ENCODE peak calls at places on chromosomes 12 and 14, in six cellular contexts. S, F, Z, I, P and B are unnamed samples.

GRCh38 chr12:92623386-92623785 is 79.4 kb upstream of the PLEKHG7 start:
- DNase-seq in S (no peak), F (no peak), Z (no peak), I (peak; percentile 23), P (no peak), B (no peak)

GRCh38 chr14:57362356-57362755 is 28.0 kb upstream of the NAA30 start:
- DNase-seq in S (no peak), F (no peak), Z (no peak), I (no peak), P (no peak), B (peak; percentile 34)

GRCh38 chr12:52262286-52262685 is 12.2 kb upstream of the KRT86 start:
- DNase-seq in S (no peak), F (no peak), Z (no peak), I (no peak), P (no peak), B (no peak)

GRCh38 chr14:90381999-90382451 is 14.8 kb upstream of the CALM1 start:
- DNase-seq in S (no peak), F (peak; percentile 46), Z (no peak), I (no peak), P (peak; percentile 47), B (peak; percentile 26)

GRCh38 chr14:80585506-80585835 is 356.1 kb downstream of the CEP128 start:
- DNase-seq in S (no peak), F (no peak), Z (no peak), I (peak; percentile 41), P (no peak), B (peak; percentile 37)

GRCh38 chr12:100128509-100128908 is 14.2 kb downstream of the BLTP3B start:
- DNase-seq in S (peak; percentile 36), F (peak; percentile 25), Z (no peak), I (peak; percentile 65), P (no peak), B (peak; percentile 73)

GRCh38 chr12:19074700-19075099 is 54.8 kb upstream of the PLEKHA5 start:
- DNase-seq in S (no peak), F (no peak), Z (no peak), I (peak; percentile 41), P (no peak), B (no peak)

GRCh38 chr14:64220056-64220455 is 74.1 kb downstream of the ESR2 start:
- DNase-seq in S (no peak), F (no peak), Z (no peak), I (no peak), P (no peak), B (no peak)

GRCh38 chr12:54372113-54372806 is 8.0 kb upstream of the GPR84 start:
- DNase-seq in S (no peak), F (no peak), Z (no peak), I (no peak), P (no peak), B (peak; percentile 11)

GRCh38 chr12:75488553-75488952 is 8.0 kb downstream of the GLIPR1 start:
- DNase-seq in S (no peak), F (no peak), Z (no peak), I (peak; percentile 75), P (no peak), B (peak; percentile 54)

GRCh38 chr14:102225936-102226335 is 79.0 kb downstream of the MOK start:
- DNase-seq in S (no peak), F (no peak), Z (no peak), I (no peak), P (no peak), B (no peak)

GRCh38 chr12:67469666-67470065 is 178.9 kb upstream of the DYRK2 start:
- DNase-seq in S (no peak), F (no peak), Z (no peak), I (no peak), P (no peak), B (no peak)

GRCh38 chr14:32083789-32084188 is 6.7 kb downstream of the ARHGAP5 start:
- DNase-seq in S (no peak), F (no peak), Z (no peak), I (no peak), P (no peak), B (no peak)

GRCh38 chr14:25111061-25111601 is 61.2 kb upstream of the STXBP6 start:
- DNase-seq in S (no peak), F (peak; percentile 36), Z (no peak), I (peak; percentile 96), P (no peak), B (peak; percentile 95)

GRCh38 chr12:42091769-42092168 is 52.9 kb downstream of the GXYLT1 start:
- DNase-seq in S (no peak), F (no peak), Z (no peak), I (no peak), P (no peak), B (no peak)

GRCh38 chr14:103652806-103653205 is 23.8 kb downstream of the KLC1 start:
- DNase-seq in S (no peak), F (no peak), Z (no peak), I (no peak), P (no peak), B (no peak)

GRCh38 chr14:70086685-70087379 is 101.9 kb downstream of the SLC8A3 start:
- DNase-seq in S (no peak), F (no peak), Z (no peak), I (peak; percentile 81), P (no peak), B (peak; percentile 62)

DNA sequence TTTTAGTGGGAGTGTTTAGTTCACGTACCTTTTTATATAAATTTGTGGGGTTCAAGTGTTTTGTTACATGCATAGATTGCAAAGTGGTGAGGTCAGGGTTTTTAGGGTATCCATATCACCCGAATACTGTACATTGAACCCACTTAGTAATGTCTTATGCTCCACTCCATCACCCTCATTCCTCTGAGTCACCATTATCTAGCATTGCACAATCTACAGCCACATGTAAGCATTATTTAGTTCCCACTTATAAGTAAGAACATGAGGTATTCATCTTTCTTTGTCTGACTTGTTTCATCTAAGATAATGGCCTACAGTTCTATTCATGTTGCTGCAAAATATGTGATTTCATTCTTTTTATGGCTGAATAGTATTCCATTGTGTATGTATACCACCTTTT is 583.7 kb upstream of the LRFN5 start:
- DNase-seq in S (no peak), F (no peak), Z (no peak), I (peak; percentile 5), P (no peak), B (peak; percentile 3)
- H3K4me3 ChIP-seq in S (no peak overlapping the region), F (no peak overlapping the region), Z (no peak overlapping the region), I (no peak overlapping the region), P (no peak overlapping the region), B (no peak overlapping the region)

DNA sequence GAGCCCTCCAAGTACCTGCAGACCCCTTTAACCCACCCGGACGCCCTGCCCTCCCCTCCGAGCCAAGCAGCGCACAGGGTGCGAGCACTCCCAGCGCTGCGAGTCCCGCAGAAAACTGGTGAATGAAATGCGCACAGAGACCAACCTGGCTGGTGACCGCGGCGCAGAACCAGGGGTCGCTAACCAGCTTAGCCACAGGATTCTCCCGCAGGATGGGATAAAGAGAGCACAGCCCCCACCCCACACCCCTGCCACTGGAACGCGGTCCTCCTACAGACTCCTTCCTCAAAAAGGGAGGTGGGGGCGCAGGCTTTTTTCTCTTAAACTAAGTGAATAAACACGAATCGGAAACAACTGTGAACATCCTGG is 1.0 kb downstream of the ATP2B1 start:
- DNase-seq in S (no peak), F (peak; percentile 24), Z (no peak), I (no peak), P (no peak), B (no peak)
- TF ChIP-seq CTCF in S (no peak), F (no peak), Z (no peak), I (peak; percentile 20), P (no peak), B (no peak)

GRCh38 chr14:73461478-73462077 is 3.2 kb upstream of the NUMB start:
- DNase-seq in S (no peak), F (no peak), Z (no peak), I (no peak), P (no peak), B (no peak)
- H3K4me3 ChIP-seq in S (peak overlapping the region; percentile 9), F (no peak overlapping the region), Z (no peak overlapping the region), I (peak overlapping the region; percentile 31), P (no peak overlapping the region), B (peak overlapping the region; percentile 31)

GRCh38 chr12:65094722-65095121 is 26.4 kb downstream of the WIF1 start:
- DNase-seq in S (no peak), F (no peak), Z (no peak), I (no peak), P (no peak), B (no peak)
- TF ChIP-seq CTCF in S (no peak), F (no peak), Z (no peak), I (no peak), P (no peak), B (no peak)

DNA sequence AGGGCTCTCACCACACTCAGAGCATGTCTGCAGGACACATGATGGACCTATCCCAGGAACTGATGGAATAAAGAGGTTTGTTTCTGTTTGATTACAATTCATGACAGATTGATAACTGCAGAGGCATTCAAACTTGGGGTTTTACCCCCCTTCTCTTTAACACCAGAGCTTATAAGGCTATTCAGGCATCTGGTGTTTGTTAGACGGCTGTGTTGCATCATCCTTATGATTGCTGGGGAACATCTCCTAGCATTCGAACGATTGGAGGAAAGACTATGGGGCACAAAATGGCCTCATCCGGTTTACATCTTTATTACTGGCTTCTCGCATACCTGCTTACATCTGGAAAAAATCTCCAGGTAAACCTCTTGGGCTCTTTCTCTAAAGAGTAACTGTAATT is 191.8 kb downstream of the MSRB3 start:
- DNase-seq in S (no peak), F (no peak), Z (no peak), I (no peak), P (no peak), B (no peak)
- H3K4me3 ChIP-seq in S (no peak overlapping the region), F (no peak overlapping the region), Z (no peak overlapping the region), I (no peak overlapping the region), P (no peak overlapping the region), B (no peak overlapping the region)

DNA sequence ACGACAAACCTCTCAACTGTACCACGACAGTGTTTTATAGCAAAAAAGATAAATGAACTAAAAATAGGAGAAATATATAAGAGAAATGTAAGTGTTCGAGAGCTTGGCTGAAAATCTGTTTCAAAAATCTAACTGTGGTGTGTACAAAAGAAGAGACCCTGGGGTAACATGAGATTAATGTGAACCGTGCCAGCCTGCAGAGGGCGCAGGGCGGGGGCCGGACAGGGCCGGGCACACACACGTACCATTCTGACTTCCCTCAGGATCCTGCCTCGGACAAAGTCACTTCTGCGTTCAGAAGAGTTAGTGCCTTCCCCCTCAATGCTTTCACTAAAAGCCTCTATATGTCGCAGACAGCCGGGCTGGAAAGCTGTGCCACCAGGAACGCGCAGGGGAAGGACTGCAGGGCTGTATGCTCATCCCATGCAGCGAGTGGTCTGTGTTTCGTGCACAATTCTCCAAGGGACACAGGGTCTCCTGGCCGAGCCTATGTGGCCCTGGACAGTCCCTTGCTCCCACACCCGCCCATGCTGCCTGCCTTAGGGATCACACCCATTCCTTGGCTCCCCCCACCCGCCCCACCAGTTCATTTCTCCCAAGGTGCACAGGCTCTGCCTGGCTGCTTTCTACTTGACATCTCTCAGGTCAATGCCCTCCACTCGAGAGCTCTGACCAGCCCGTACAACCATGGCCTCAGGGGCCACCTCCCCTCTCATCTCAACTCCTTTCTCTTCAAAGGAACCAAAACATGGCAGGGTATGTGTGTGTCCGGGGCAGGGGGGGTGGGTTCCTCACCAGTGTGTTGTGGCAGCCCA is 8.5 kb downstream of the CDCA4 start:
- DNase-seq in S (no peak), F (no peak), Z (no peak), I (no peak), P (no peak), B (no peak)
- TF ChIP-seq CTCF in S (no peak), F (no peak), Z (no peak), I (no peak), P (no peak), B (peak; percentile 12)